ENCODE peak calls at places on chromosomes 6 and 20, in six cellular contexts. J is iris pigment epithelial cell; C is HT-29; O is A549; Q is EL; P is stimulated activated CD8-positive, alpha-beta memory T cell treated with anti-CD3 and anti-CD28 coated beads, Interleukin-7, amount 100 ng/mL, for 1 hour. K is an unnamed sample.

GRCh38 chr6:69084746-69085335 is 449.8 kb downstream of the ADGRB3 start:
- DNase-seq in J (peak), C (no peak), O (no peak), Q (peak), P (no peak), K (no peak)

GRCh38 chr20:35232575-35232974 is 6.1 kb downstream of the MMP24 start:
- DNase-seq in J (peak), C (no peak), O (no peak), Q (peak), P (no peak), K (no peak)

GRCh38 chr6:43761666-43762409 is 8.2 kb upstream of the VEGFA start:
- DNase-seq in J (no peak), C (no peak), O (no peak), Q (no peak), P (no peak), K (no peak)

GRCh38 chr6:10381133-10381829 is 33.6 kb downstream of the TFAP2A start:
- DNase-seq in J (no peak), C (no peak), O (no peak), Q (no peak), P (no peak), K (no peak)

GRCh38 chr6:161444464-161444863 is 170.6 kb upstream of the AGPAT4 start:
- DNase-seq in J (no peak), C (no peak), O (no peak), Q (no peak), P (no peak), K (no peak)

GRCh38 chr6:104957301-104958177 is 632 bp downstream of the LIN28B start:
- DNase-seq in J (no peak), C (no peak), O (peak), Q (no peak), P (no peak), K (no peak)

GRCh38 chr6:121848523-121849255 is 413.2 kb downstream of the GJA1 start:
- DNase-seq in J (peak), C (no peak), O (no peak), Q (no peak), P (no peak), K (no peak)

GRCh38 chr6:122947355-122947754 is 48.7 kb upstream of the CLVS2 start:
- DNase-seq in J (peak), C (peak), O (peak), Q (no peak), P (no peak), K (peak)

GRCh38 chr6:107987805-107988204 is 29.8 kb upstream of the SEC63 start:
- DNase-seq in J (no peak), C (no peak), O (no peak), Q (no peak), P (no peak), K (no peak)

GRCh38 chr6:39029156-39030011 is 19.2 kb upstream of the GLP1R start:
- DNase-seq in J (peak), C (peak), O (peak), Q (peak), P (no peak), K (no peak)

GRCh38 chr6:106163966-106164877 is 78.1 kb downstream of the PRDM1 start:
- DNase-seq in J (peak), C (no peak), O (no peak), Q (peak), P (no peak), K (no peak)

GRCh38 chr6:159933077-159933476 is 35.8 kb upstream of the IGF2R start:
- DNase-seq in J (peak), C (no peak), O (no peak), Q (no peak), P (no peak), K (no peak)

GRCh38 chr6:125257351-125257750 is 44.4 kb downstream of the HDDC2 start:
- DNase-seq in J (peak), C (no peak), O (no peak), Q (no peak), P (no peak), K (no peak)

GRCh38 chr20:47686545-47686944 is 98.7 kb downstream of the SULF2 start:
- DNase-seq in J (peak), C (no peak), O (no peak), Q (no peak), P (no peak), K (no peak)

GRCh38 chr6:105995403-105995699 is 90.8 kb upstream of the PRDM1 start:
- DNase-seq in J (no peak), C (no peak), O (no peak), Q (no peak), P (no peak), K (no peak)

GRCh38 chr20:24341781-24342180 is 127.6 kb upstream of the SYNDIG1 start:
- DNase-seq in J (no peak), C (no peak), O (no peak), Q (peak), P (no peak), K (no peak)

GRCh38 chr6:140729521-140729920 is 1355.1 kb upstream of the CITED2 start:
- DNase-seq in J (no peak), C (no peak), O (no peak), Q (no peak), P (no peak), K (no peak)

GRCh38 chr6:2734517-2735076 is 16.1 kb downstream of the MYLK4 start:
- DNase-seq in J (peak), C (no peak), O (no peak), Q (no peak), P (no peak), K (no peak)

GRCh38 chr6:100504786-100505737 is 40.3 kb upstream of the SIM1 start:
- DNase-seq in J (peak), C (no peak), O (no peak), Q (peak), P (no peak), K (peak)

GRCh38 chr6:36276581-36277536 is 7.0 kb downstream of the PNPLA1 start:
- DNase-seq in J (no peak), C (no peak), O (no peak), Q (no peak), P (no peak), K (peak)

K was measured in mammary epithelial cell.